ENCODE peak calls at places on chromosomes 4 and X, in seven cellular contexts. One of them, this sample, is unnamed.

GRCh38 chrX:38116706-38117105 is 104.0 kb downstream of the SRPX start:
- DNase-seq in K562: no peak
- DNase-seq in H1: no peak
- DNase-seq in breast epithelium: no peak
- DNase-seq in GM12892: no peak
- DNase-seq in suprapubic skin: no peak
- DNase-seq in uterus: no peak
- DNase-seq in this sample: no peak

GRCh38 chr4:2066571-2067445 is 7.7 kb downstream of the NAT8L start:
- DNase-seq in GM12892: no peak
- DNase-seq in uterus: no peak
- DNase-seq in breast epithelium: no peak
- DNase-seq in suprapubic skin: no peak
- DNase-seq in H1: no peak
- DNase-seq in K562: no peak
- DNase-seq in this sample: no peak

GRCh38 chrX:104319346-104319745 is 64.6 kb upstream of the ESX1 start:
- DNase-seq in H1: no peak
- DNase-seq in uterus: no peak
- DNase-seq in suprapubic skin: no peak
- DNase-seq in K562: no peak
- DNase-seq in GM12892: no peak
- DNase-seq in breast epithelium: no peak
- DNase-seq in this sample: no peak

GRCh38 chr4:124459922-124460301 is 252.6 kb downstream of the ANKRD50 start:
- DNase-seq in GM12892: no peak
- DNase-seq in uterus: no peak
- DNase-seq in breast epithelium: no peak
- DNase-seq in suprapubic skin: no peak
- DNase-seq in H1: no peak
- DNase-seq in K562: no peak
- DNase-seq in this sample: no peak

GRCh38 chr4:98682719-98683118 is 24.3 kb upstream of the TSPAN5 start:
- DNase-seq in breast epithelium: no peak
- DNase-seq in K562: peak; percentile 81
- DNase-seq in GM12892: no peak
- DNase-seq in H1: no peak
- DNase-seq in suprapubic skin: no peak
- DNase-seq in uterus: no peak
- DNase-seq in this sample: peak; percentile 97

GRCh38 chr4:147581601-147582350 is 35.4 kb upstream of the TMEM184C start:
- DNase-seq in breast epithelium: no peak
- DNase-seq in uterus: no peak
- DNase-seq in K562: peak; percentile 55
- DNase-seq in H1: no peak
- DNase-seq in suprapubic skin: no peak
- DNase-seq in GM12892: no peak
- DNase-seq in this sample: no peak

GRCh38 chr4:53189011-53189410 is 176.8 kb downstream of the SCFD2 start:
- DNase-seq in uterus: no peak
- DNase-seq in K562: no peak
- DNase-seq in H1: no peak
- DNase-seq in breast epithelium: no peak
- DNase-seq in suprapubic skin: no peak
- DNase-seq in GM12892: no peak
- DNase-seq in this sample: no peak

GRCh38 chr4:75990129-75990528 is 616 bp downstream of the SDAD1 start:
- DNase-seq in K562: no peak
- DNase-seq in suprapubic skin: no peak
- DNase-seq in GM12892: no peak
- DNase-seq in H1: no peak
- DNase-seq in uterus: no peak
- DNase-seq in breast epithelium: no peak
- DNase-seq in this sample: peak; percentile 46

GRCh38 chr4:93199492-93199891 is 629.1 kb upstream of the ATOH1 start:
- DNase-seq in K562: peak; percentile 3
- DNase-seq in suprapubic skin: no peak
- DNase-seq in uterus: no peak
- DNase-seq in H1: peak; percentile 25
- DNase-seq in breast epithelium: no peak
- DNase-seq in GM12892: no peak
- DNase-seq in this sample: peak; percentile 8

GRCh38 chr4:88409789-88410188 is 31.1 kb downstream of the HERC6 start:
- DNase-seq in breast epithelium: no peak
- DNase-seq in uterus: no peak
- DNase-seq in K562: no peak
- DNase-seq in GM12892: no peak
- DNase-seq in suprapubic skin: no peak
- DNase-seq in H1: no peak
- DNase-seq in this sample: no peak

GRCh38 chr4:73450398-73451004 is 14.5 kb downstream of the AFP start:
- DNase-seq in uterus: no peak
- DNase-seq in suprapubic skin: no peak
- DNase-seq in K562: peak; percentile 29
- DNase-seq in GM12892: no peak
- DNase-seq in H1: no peak
- DNase-seq in breast epithelium: no peak
- DNase-seq in this sample: no peak

GRCh38 chr4:152038238-152038637 is 277.4 kb upstream of the GATB start:
- DNase-seq in breast epithelium: no peak
- DNase-seq in uterus: no peak
- DNase-seq in GM12892: no peak
- DNase-seq in K562: no peak
- DNase-seq in suprapubic skin: no peak
- DNase-seq in H1: no peak
- DNase-seq in this sample: no peak

GRCh38 chrX:1554469-1555210 is 17.7 kb upstream of the P2RY8 start:
- DNase-seq in H1: no peak
- DNase-seq in suprapubic skin: peak; percentile 61
- DNase-seq in GM12892: no peak
- DNase-seq in breast epithelium: no peak
- DNase-seq in K562: no peak
- DNase-seq in uterus: no peak
- DNase-seq in this sample: no peak

GRCh38 chr4:87116230-87116629 is 104.2 kb downstream of the KLHL8 start:
- DNase-seq in breast epithelium: no peak
- DNase-seq in K562: no peak
- DNase-seq in suprapubic skin: no peak
- DNase-seq in GM12892: no peak
- DNase-seq in uterus: no peak
- DNase-seq in H1: no peak
- DNase-seq in this sample: no peak

GRCh38 chrX:69807400-69807799 is 191.5 kb downstream of the EDA start:
- DNase-seq in K562: no peak
- DNase-seq in suprapubic skin: no peak
- DNase-seq in breast epithelium: no peak
- DNase-seq in H1: no peak
- DNase-seq in GM12892: no peak
- DNase-seq in uterus: no peak
- DNase-seq in this sample: no peak

GRCh38 chrX:139883984-139884383 is 48.9 kb downstream of the ATP11C start:
- DNase-seq in suprapubic skin: no peak
- DNase-seq in GM12892: no peak
- DNase-seq in K562: no peak
- DNase-seq in H1: no peak
- DNase-seq in uterus: no peak
- DNase-seq in breast epithelium: no peak
- DNase-seq in this sample: no peak

GRCh38 chr4:2393353-2394270 is 24.8 kb downstream of the ZFYVE28 start:
- DNase-seq in suprapubic skin: no peak
- DNase-seq in H1: no peak
- DNase-seq in GM12892: no peak
- DNase-seq in K562: peak; percentile 81
- DNase-seq in uterus: no peak
- DNase-seq in breast epithelium: no peak
- DNase-seq in this sample: peak; percentile 17

GRCh38 chr4:23401572-23401971 is 488.3 kb downstream of the PPARGC1A start:
- DNase-seq in suprapubic skin: no peak
- DNase-seq in breast epithelium: no peak
- DNase-seq in GM12892: no peak
- DNase-seq in H1: no peak
- DNase-seq in uterus: no peak
- DNase-seq in K562: no peak
- DNase-seq in this sample: no peak

GRCh38 chr4:38670939-38671593 is 7.1 kb downstream of the KLF3 start:
- DNase-seq in breast epithelium: no peak
- DNase-seq in K562: no peak
- DNase-seq in uterus: no peak
- DNase-seq in GM12892: no peak
- DNase-seq in suprapubic skin: no peak
- DNase-seq in H1: no peak
- DNase-seq in this sample: peak; percentile 14

GRCh38 chrX:40573763-40574162 is 7.0 kb upstream of the ATP6AP2 start:
- DNase-seq in breast epithelium: no peak
- DNase-seq in H1: peak; percentile 1
- DNase-seq in uterus: no peak
- DNase-seq in suprapubic skin: no peak
- DNase-seq in K562: no peak
- DNase-seq in GM12892: no peak
- DNase-seq in this sample: peak; percentile 50

GRCh38 chr4:56979674-56980073 is 978 bp downstream of the POLR2B start:
- DNase-seq in breast epithelium: no peak
- DNase-seq in H1: no peak
- DNase-seq in GM12892: no peak
- DNase-seq in K562: no peak
- DNase-seq in uterus: no peak
- DNase-seq in suprapubic skin: no peak
- DNase-seq in this sample: peak; percentile 71

GRCh38 chrX:93419642-93420041 is 253.7 kb downstream of the NAP1L3 start:
- DNase-seq in GM12892: no peak
- DNase-seq in breast epithelium: no peak
- DNase-seq in K562: no peak
- DNase-seq in suprapubic skin: no peak
- DNase-seq in uterus: no peak
- DNase-seq in H1: no peak
- DNase-seq in this sample: no peak

GRCh38 chr4:122017296-122017695 is 65.4 kb upstream of the TRPC3 start:
- DNase-seq in uterus: no peak
- DNase-seq in breast epithelium: no peak
- DNase-seq in H1: no peak
- DNase-seq in suprapubic skin: no peak
- DNase-seq in K562: no peak
- DNase-seq in GM12892: no peak
- DNase-seq in this sample: no peak

DNA sequence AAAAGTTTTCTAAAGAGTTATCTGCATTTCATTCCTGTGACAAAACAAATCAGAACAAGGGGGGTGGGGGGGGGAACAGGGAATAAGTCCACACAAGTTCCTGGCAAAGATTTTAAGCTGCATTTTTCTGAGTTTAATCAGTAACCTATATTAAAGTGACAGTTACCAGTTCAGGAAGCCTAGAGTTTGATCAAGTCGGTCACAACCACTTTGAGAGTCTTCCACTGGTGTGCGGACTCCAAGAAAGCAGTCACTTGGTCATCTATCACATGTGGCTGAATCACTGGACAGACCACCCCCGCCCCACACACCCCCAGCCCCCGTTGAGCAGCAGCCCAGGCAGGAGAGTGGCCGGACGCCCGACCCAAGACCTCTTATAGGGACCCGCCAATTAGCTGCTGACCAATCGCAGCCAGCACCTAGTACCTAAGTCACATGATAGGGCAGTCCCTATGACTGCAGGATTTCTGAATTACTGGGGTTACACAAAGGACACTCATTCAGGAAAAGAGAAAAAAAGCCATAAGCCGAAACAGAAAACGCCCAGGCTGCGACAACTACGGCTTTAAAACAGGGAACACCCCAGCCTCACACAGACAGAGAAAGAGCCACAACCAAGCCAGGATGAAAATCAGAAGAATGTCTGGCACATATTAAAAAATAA is 569.4 kb upstream of the DIPK2B start:
- DNase-seq in H1: no peak
- DNase-seq in breast epithelium: no peak
- DNase-seq in GM12892: peak; percentile 24
- DNase-seq in suprapubic skin: peak; percentile 79
- DNase-seq in K562: peak; percentile 73
- DNase-seq in uterus: peak; percentile 83
- DNase-seq in this sample: peak; percentile 46
- TF ChIP-seq POLR2A in H1: no peak
- TF ChIP-seq POLR2A in breast epithelium: no peak
- TF ChIP-seq POLR2A in GM12892: peak; percentile 43
- TF ChIP-seq POLR2A in suprapubic skin: no peak
- TF ChIP-seq POLR2A in K562: no peak
- TF ChIP-seq POLR2A in uterus: peak; percentile 54
- TF ChIP-seq POLR2A in this sample: no peak

GRCh38 chrX:10012776-10013175 is 45.6 kb downstream of the CLDN34 start:
- DNase-seq in GM12892: no peak
- DNase-seq in suprapubic skin: no peak
- DNase-seq in breast epithelium: no peak
- DNase-seq in K562: no peak
- DNase-seq in H1: no peak
- DNase-seq in uterus: no peak
- DNase-seq in this sample: no peak

GRCh38 chrX:10014462-10015373 is 47.6 kb downstream of the CLDN34 start:
- DNase-seq in suprapubic skin: peak; percentile 87
- DNase-seq in K562: peak; percentile 84
- DNase-seq in uterus: peak; percentile 88
- DNase-seq in GM12892: peak; percentile 61
- DNase-seq in breast epithelium: peak; percentile 81
- DNase-seq in H1: peak; percentile 38
- DNase-seq in this sample: peak; percentile 86

GRCh38 chrX:10017866-10018265 is 50.7 kb downstream of the CLDN34 start:
- DNase-seq in suprapubic skin: no peak
- DNase-seq in H1: no peak
- DNase-seq in K562: no peak
- DNase-seq in uterus: no peak
- DNase-seq in GM12892: no peak
- DNase-seq in breast epithelium: no peak
- DNase-seq in this sample: no peak

GRCh38 chrX:10016516-10017132 is 49.5 kb downstream of the CLDN34 start:
- DNase-seq in uterus: no peak
- DNase-seq in GM12892: no peak
- DNase-seq in breast epithelium: no peak
- DNase-seq in H1: no peak
- DNase-seq in suprapubic skin: no peak
- DNase-seq in K562: no peak
- DNase-seq in this sample: no peak

GRCh38 chrX:10015711-10016515 is 48.8 kb downstream of the CLDN34 start:
- DNase-seq in breast epithelium: no peak
- DNase-seq in uterus: peak; percentile 33
- DNase-seq in suprapubic skin: peak; percentile 77
- DNase-seq in GM12892: no peak
- DNase-seq in K562: no peak
- DNase-seq in H1: no peak
- DNase-seq in this sample: peak; percentile 25
- TF ChIP-seq POLR2A in breast epithelium: no peak
- TF ChIP-seq POLR2A in uterus: no peak
- TF ChIP-seq POLR2A in suprapubic skin: no peak
- TF ChIP-seq POLR2A in GM12892: no peak
- TF ChIP-seq POLR2A in K562: no peak
- TF ChIP-seq POLR2A in H1: no peak
- TF ChIP-seq POLR2A in this sample: peak; percentile 2

GRCh38 chr4:186845137-186845842 is 121.6 kb upstream of the FAT1 start:
- DNase-seq in uterus: peak; percentile 22
- DNase-seq in GM12892: no peak
- DNase-seq in K562: peak; percentile 85
- DNase-seq in breast epithelium: no peak
- DNase-seq in suprapubic skin: no peak
- DNase-seq in H1: no peak
- DNase-seq in this sample: peak; percentile 70
- TF ChIP-seq POLR2A in uterus: no peak
- TF ChIP-seq POLR2A in GM12892: no peak
- TF ChIP-seq POLR2A in K562: peak; percentile 77
- TF ChIP-seq POLR2A in breast epithelium: no peak
- TF ChIP-seq POLR2A in suprapubic skin: no peak
- TF ChIP-seq POLR2A in H1: no peak
- TF ChIP-seq POLR2A in this sample: peak; percentile 34

GRCh38 chr4:13537011-13537831 is 7.1 kb downstream of the NKX3-2 start:
- DNase-seq in H1: no peak
- DNase-seq in K562: no peak
- DNase-seq in GM12892: no peak
- DNase-seq in uterus: no peak
- DNase-seq in suprapubic skin: no peak
- DNase-seq in breast epithelium: no peak
- DNase-seq in this sample: no peak
- TF ChIP-seq POLR2A in H1: no peak
- TF ChIP-seq POLR2A in K562: no peak
- TF ChIP-seq POLR2A in GM12892: no peak
- TF ChIP-seq POLR2A in uterus: no peak
- TF ChIP-seq POLR2A in suprapubic skin: no peak
- TF ChIP-seq POLR2A in breast epithelium: no peak
- TF ChIP-seq POLR2A in this sample: no peak